ENCODE peak calls at places on chromosomes 12 and 14, in eight cellular contexts. One of them, this sample, is unnamed.

GRCh38 chr14:48261436-48261835 is 586.0 kb upstream of the MDGA2 start:
- DNase-seq in neural crest cell: no peak
- DNase-seq in activated CD4-positive, alpha-beta T cell treated with anti-CD3 and anti-CD28 coated beads, Interleukin-2, amount 50 U/mL, for 48 hours: no peak
- DNase-seq in midbrain: no peak
- DNase-seq in posterior vena cava: no peak
- DNase-seq in HuH-7: no peak
- DNase-seq in ascending aorta: no peak
- DNase-seq in activated naive CD8-positive, alpha-beta T cell treated with anti-CD3 and anti-CD28 coated beads, Interleukin-2, amount 50 U/mL, for 24 hours: no peak
- DNase-seq in this sample: no peak

GRCh38 chr14:74048291-74048690 is 29.1 kb downstream of the BBOF1 start:
- DNase-seq in posterior vena cava: no peak
- DNase-seq in ascending aorta: no peak
- DNase-seq in HuH-7: peak
- DNase-seq in midbrain: no peak
- DNase-seq in activated CD4-positive, alpha-beta T cell treated with anti-CD3 and anti-CD28 coated beads, Interleukin-2, amount 50 U/mL, for 48 hours: no peak
- DNase-seq in activated naive CD8-positive, alpha-beta T cell treated with anti-CD3 and anti-CD28 coated beads, Interleukin-2, amount 50 U/mL, for 24 hours: no peak
- DNase-seq in neural crest cell: no peak
- DNase-seq in this sample: no peak

GRCh38 chr14:103243764-103244737 is 90.0 kb upstream of the EIF5 start:
- DNase-seq in neural crest cell: no peak
- DNase-seq in posterior vena cava: peak
- DNase-seq in activated CD4-positive, alpha-beta T cell treated with anti-CD3 and anti-CD28 coated beads, Interleukin-2, amount 50 U/mL, for 48 hours: no peak
- DNase-seq in activated naive CD8-positive, alpha-beta T cell treated with anti-CD3 and anti-CD28 coated beads, Interleukin-2, amount 50 U/mL, for 24 hours: no peak
- DNase-seq in ascending aorta: no peak
- DNase-seq in midbrain: no peak
- DNase-seq in HuH-7: no peak
- DNase-seq in this sample: no peak

GRCh38 chr12:55748230-55748993 is 5.5 kb downstream of the GDF11 start:
- DNase-seq in ascending aorta: no peak
- DNase-seq in neural crest cell: no peak
- DNase-seq in HuH-7: no peak
- DNase-seq in posterior vena cava: no peak
- DNase-seq in activated naive CD8-positive, alpha-beta T cell treated with anti-CD3 and anti-CD28 coated beads, Interleukin-2, amount 50 U/mL, for 24 hours: no peak
- DNase-seq in midbrain: no peak
- DNase-seq in activated CD4-positive, alpha-beta T cell treated with anti-CD3 and anti-CD28 coated beads, Interleukin-2, amount 50 U/mL, for 48 hours: no peak
- DNase-seq in this sample: no peak

GRCh38 chr12:103930787-103931536 is 752 bp downstream of the HSP90B1 start:
- DNase-seq in neural crest cell: peak
- DNase-seq in activated naive CD8-positive, alpha-beta T cell treated with anti-CD3 and anti-CD28 coated beads, Interleukin-2, amount 50 U/mL, for 24 hours: peak
- DNase-seq in midbrain: no peak
- DNase-seq in ascending aorta: no peak
- DNase-seq in activated CD4-positive, alpha-beta T cell treated with anti-CD3 and anti-CD28 coated beads, Interleukin-2, amount 50 U/mL, for 48 hours: peak
- DNase-seq in HuH-7: no peak
- DNase-seq in posterior vena cava: peak
- DNase-seq in this sample: peak

GRCh38 chr12:113684053-113684907 is 212.6 kb upstream of the LHX5 start:
- DNase-seq in posterior vena cava: no peak
- DNase-seq in neural crest cell: peak
- DNase-seq in activated CD4-positive, alpha-beta T cell treated with anti-CD3 and anti-CD28 coated beads, Interleukin-2, amount 50 U/mL, for 48 hours: no peak
- DNase-seq in activated naive CD8-positive, alpha-beta T cell treated with anti-CD3 and anti-CD28 coated beads, Interleukin-2, amount 50 U/mL, for 24 hours: no peak
- DNase-seq in midbrain: no peak
- DNase-seq in ascending aorta: no peak
- DNase-seq in HuH-7: no peak
- DNase-seq in this sample: no peak

GRCh38 chr14:89425931-89426330 is 8.9 kb upstream of the FOXN3 start:
- DNase-seq in activated CD4-positive, alpha-beta T cell treated with anti-CD3 and anti-CD28 coated beads, Interleukin-2, amount 50 U/mL, for 48 hours: peak
- DNase-seq in HuH-7: no peak
- DNase-seq in posterior vena cava: no peak
- DNase-seq in ascending aorta: no peak
- DNase-seq in activated naive CD8-positive, alpha-beta T cell treated with anti-CD3 and anti-CD28 coated beads, Interleukin-2, amount 50 U/mL, for 24 hours: peak
- DNase-seq in neural crest cell: no peak
- DNase-seq in midbrain: no peak
- DNase-seq in this sample: no peak

GRCh38 chr12:95998611-95999300 is 2.6 kb upstream of the HAL start:
- DNase-seq in midbrain: peak
- DNase-seq in neural crest cell: no peak
- DNase-seq in activated CD4-positive, alpha-beta T cell treated with anti-CD3 and anti-CD28 coated beads, Interleukin-2, amount 50 U/mL, for 48 hours: peak
- DNase-seq in ascending aorta: no peak
- DNase-seq in HuH-7: peak
- DNase-seq in activated naive CD8-positive, alpha-beta T cell treated with anti-CD3 and anti-CD28 coated beads, Interleukin-2, amount 50 U/mL, for 24 hours: peak
- DNase-seq in posterior vena cava: no peak
- DNase-seq in this sample: peak

GRCh38 chr12:93813181-93813580 is 136.0 kb downstream of the CRADD start:
- DNase-seq in activated CD4-positive, alpha-beta T cell treated with anti-CD3 and anti-CD28 coated beads, Interleukin-2, amount 50 U/mL, for 48 hours: no peak
- DNase-seq in HuH-7: no peak
- DNase-seq in posterior vena cava: no peak
- DNase-seq in activated naive CD8-positive, alpha-beta T cell treated with anti-CD3 and anti-CD28 coated beads, Interleukin-2, amount 50 U/mL, for 24 hours: no peak
- DNase-seq in ascending aorta: no peak
- DNase-seq in neural crest cell: no peak
- DNase-seq in midbrain: no peak
- DNase-seq in this sample: no peak

GRCh38 chr14:102221026-102221425 is 81.3 kb downstream of the WDR20 start:
- DNase-seq in neural crest cell: no peak
- DNase-seq in posterior vena cava: no peak
- DNase-seq in HuH-7: no peak
- DNase-seq in midbrain: no peak
- DNase-seq in activated naive CD8-positive, alpha-beta T cell treated with anti-CD3 and anti-CD28 coated beads, Interleukin-2, amount 50 U/mL, for 24 hours: no peak
- DNase-seq in activated CD4-positive, alpha-beta T cell treated with anti-CD3 and anti-CD28 coated beads, Interleukin-2, amount 50 U/mL, for 48 hours: peak
- DNase-seq in ascending aorta: no peak
- DNase-seq in this sample: no peak

GRCh38 chr12:117685115-117685926 is 283.5 kb downstream of the KSR2 start:
- DNase-seq in activated CD4-positive, alpha-beta T cell treated with anti-CD3 and anti-CD28 coated beads, Interleukin-2, amount 50 U/mL, for 48 hours: no peak
- DNase-seq in posterior vena cava: peak
- DNase-seq in neural crest cell: no peak
- DNase-seq in midbrain: no peak
- DNase-seq in HuH-7: peak
- DNase-seq in activated naive CD8-positive, alpha-beta T cell treated with anti-CD3 and anti-CD28 coated beads, Interleukin-2, amount 50 U/mL, for 24 hours: no peak
- DNase-seq in ascending aorta: no peak
- DNase-seq in this sample: peak

GRCh38 chr14:103998027-103998426 is 55.7 kb upstream of the RD3L start:
- DNase-seq in HuH-7: no peak
- DNase-seq in activated naive CD8-positive, alpha-beta T cell treated with anti-CD3 and anti-CD28 coated beads, Interleukin-2, amount 50 U/mL, for 24 hours: no peak
- DNase-seq in posterior vena cava: no peak
- DNase-seq in neural crest cell: no peak
- DNase-seq in midbrain: no peak
- DNase-seq in activated CD4-positive, alpha-beta T cell treated with anti-CD3 and anti-CD28 coated beads, Interleukin-2, amount 50 U/mL, for 48 hours: no peak
- DNase-seq in ascending aorta: no peak
- DNase-seq in this sample: no peak

GRCh38 chr14:93970967-93971634 is 5.3 kb downstream of the ASB2 start:
- DNase-seq in activated naive CD8-positive, alpha-beta T cell treated with anti-CD3 and anti-CD28 coated beads, Interleukin-2, amount 50 U/mL, for 24 hours: peak
- DNase-seq in neural crest cell: no peak
- DNase-seq in posterior vena cava: no peak
- DNase-seq in HuH-7: no peak
- DNase-seq in midbrain: no peak
- DNase-seq in activated CD4-positive, alpha-beta T cell treated with anti-CD3 and anti-CD28 coated beads, Interleukin-2, amount 50 U/mL, for 48 hours: peak
- DNase-seq in ascending aorta: no peak
- DNase-seq in this sample: no peak

GRCh38 chr12:49787672-49788071 is 40.5 kb downstream of the NCKAP5L start:
- DNase-seq in ascending aorta: no peak
- DNase-seq in HuH-7: no peak
- DNase-seq in posterior vena cava: no peak
- DNase-seq in midbrain: no peak
- DNase-seq in activated naive CD8-positive, alpha-beta T cell treated with anti-CD3 and anti-CD28 coated beads, Interleukin-2, amount 50 U/mL, for 24 hours: no peak
- DNase-seq in activated CD4-positive, alpha-beta T cell treated with anti-CD3 and anti-CD28 coated beads, Interleukin-2, amount 50 U/mL, for 48 hours: no peak
- DNase-seq in neural crest cell: no peak
- DNase-seq in this sample: no peak

GRCh38 chr12:80936353-80936641 is 1.4 kb downstream of the LIN7A start:
- DNase-seq in ascending aorta: no peak
- DNase-seq in posterior vena cava: no peak
- DNase-seq in activated CD4-positive, alpha-beta T cell treated with anti-CD3 and anti-CD28 coated beads, Interleukin-2, amount 50 U/mL, for 48 hours: no peak
- DNase-seq in neural crest cell: no peak
- DNase-seq in activated naive CD8-positive, alpha-beta T cell treated with anti-CD3 and anti-CD28 coated beads, Interleukin-2, amount 50 U/mL, for 24 hours: no peak
- DNase-seq in midbrain: peak
- DNase-seq in HuH-7: no peak
- DNase-seq in this sample: no peak

GRCh38 chr12:19988457-19988856 is 379.9 kb upstream of the PDE3A start:
- DNase-seq in posterior vena cava: no peak
- DNase-seq in HuH-7: no peak
- DNase-seq in activated naive CD8-positive, alpha-beta T cell treated with anti-CD3 and anti-CD28 coated beads, Interleukin-2, amount 50 U/mL, for 24 hours: no peak
- DNase-seq in ascending aorta: no peak
- DNase-seq in neural crest cell: no peak
- DNase-seq in midbrain: no peak
- DNase-seq in activated CD4-positive, alpha-beta T cell treated with anti-CD3 and anti-CD28 coated beads, Interleukin-2, amount 50 U/mL, for 48 hours: no peak
- DNase-seq in this sample: no peak

GRCh38 chr12:4909734-4910501 is at the start of gene KCNA1:
- DNase-seq in posterior vena cava: no peak
- DNase-seq in midbrain: peak
- DNase-seq in activated naive CD8-positive, alpha-beta T cell treated with anti-CD3 and anti-CD28 coated beads, Interleukin-2, amount 50 U/mL, for 24 hours: peak
- DNase-seq in activated CD4-positive, alpha-beta T cell treated with anti-CD3 and anti-CD28 coated beads, Interleukin-2, amount 50 U/mL, for 48 hours: peak
- DNase-seq in neural crest cell: no peak
- DNase-seq in HuH-7: no peak
- DNase-seq in ascending aorta: no peak
- DNase-seq in this sample: no peak

GRCh38 chr12:89319111-89319510 is 33.2 kb downstream of the DUSP6 start:
- DNase-seq in posterior vena cava: no peak
- DNase-seq in midbrain: no peak
- DNase-seq in neural crest cell: no peak
- DNase-seq in HuH-7: no peak
- DNase-seq in activated CD4-positive, alpha-beta T cell treated with anti-CD3 and anti-CD28 coated beads, Interleukin-2, amount 50 U/mL, for 48 hours: no peak
- DNase-seq in ascending aorta: no peak
- DNase-seq in activated naive CD8-positive, alpha-beta T cell treated with anti-CD3 and anti-CD28 coated beads, Interleukin-2, amount 50 U/mL, for 24 hours: no peak
- DNase-seq in this sample: no peak

GRCh38 chr14:104280902-104281767 is 142.7 kb downstream of the KIF26A start:
- DNase-seq in activated CD4-positive, alpha-beta T cell treated with anti-CD3 and anti-CD28 coated beads, Interleukin-2, amount 50 U/mL, for 48 hours: no peak
- DNase-seq in midbrain: no peak
- DNase-seq in neural crest cell: no peak
- DNase-seq in activated naive CD8-positive, alpha-beta T cell treated with anti-CD3 and anti-CD28 coated beads, Interleukin-2, amount 50 U/mL, for 24 hours: no peak
- DNase-seq in posterior vena cava: peak
- DNase-seq in HuH-7: no peak
- DNase-seq in ascending aorta: no peak
- DNase-seq in this sample: no peak

GRCh38 chr12:120117961-120118709 is 1.6 kb upstream of the RAB35 start:
- DNase-seq in midbrain: no peak
- DNase-seq in ascending aorta: no peak
- DNase-seq in HuH-7: peak
- DNase-seq in activated CD4-positive, alpha-beta T cell treated with anti-CD3 and anti-CD28 coated beads, Interleukin-2, amount 50 U/mL, for 48 hours: no peak
- DNase-seq in posterior vena cava: no peak
- DNase-seq in neural crest cell: no peak
- DNase-seq in activated naive CD8-positive, alpha-beta T cell treated with anti-CD3 and anti-CD28 coated beads, Interleukin-2, amount 50 U/mL, for 24 hours: no peak
- DNase-seq in this sample: no peak

GRCh38 chr12:21962236-21962635 is 21.0 kb upstream of the ABCC9 start:
- DNase-seq in ascending aorta: no peak
- DNase-seq in midbrain: no peak
- DNase-seq in posterior vena cava: no peak
- DNase-seq in HuH-7: no peak
- DNase-seq in neural crest cell: no peak
- DNase-seq in activated CD4-positive, alpha-beta T cell treated with anti-CD3 and anti-CD28 coated beads, Interleukin-2, amount 50 U/mL, for 48 hours: no peak
- DNase-seq in activated naive CD8-positive, alpha-beta T cell treated with anti-CD3 and anti-CD28 coated beads, Interleukin-2, amount 50 U/mL, for 24 hours: no peak
- DNase-seq in this sample: no peak

GRCh38 chr14:100622234-100622633 is 35.0 kb upstream of the BEGAIN start:
- DNase-seq in activated naive CD8-positive, alpha-beta T cell treated with anti-CD3 and anti-CD28 coated beads, Interleukin-2, amount 50 U/mL, for 24 hours: no peak
- DNase-seq in ascending aorta: no peak
- DNase-seq in neural crest cell: no peak
- DNase-seq in posterior vena cava: peak
- DNase-seq in midbrain: no peak
- DNase-seq in activated CD4-positive, alpha-beta T cell treated with anti-CD3 and anti-CD28 coated beads, Interleukin-2, amount 50 U/mL, for 48 hours: no peak
- DNase-seq in HuH-7: no peak
- DNase-seq in this sample: no peak

This sample was measured in DND-41.